ENCODE peak calls at places on chromosomes 3 and 15, in eight cellular contexts. V is HepG2, B is GM23338, M is endothelial cell of umbilical vein, G is K562, L is GM12878, N is SK-N-SH, C is H1. A is an unnamed sample.
A peak's percentile ranks its signal among the peaks of the same experiment; 100 is the strongest.

GRCh38 chr15:75947117-75947516 is 43.4 kb downstream of the FBXO22 start:
- DNase-seq in L (no peak), N (no peak), M (no peak), G (no peak), C (no peak), V (no peak), B (no peak), A (no peak)

GRCh38 chr15:60831540-60831939 is 352.6 kb upstream of the ICE2 start:
- DNase-seq in B (no peak), V (no peak), C (no peak), L (no peak), M (no peak), G (no peak), N (no peak), A (no peak)

GRCh38 chr3:43770426-43771103 is 79.8 kb downstream of the ABHD5 start:
- DNase-seq in M (peak; percentile 79), C (no peak), N (peak; percentile 85), V (no peak), G (peak; percentile 92), L (no peak), B (no peak), A (no peak)

GRCh38 chr15:25903024-25903581 is 40.0 kb upstream of the ATP10A start:
- DNase-seq in N (no peak), B (no peak), G (no peak), L (no peak), V (no peak), M (no peak), C (no peak), A (no peak)

GRCh38 chr15:29773816-29774215 is 48.5 kb downstream of the TJP1 start:
- DNase-seq in M (no peak), G (no peak), B (no peak), N (no peak), V (no peak), L (no peak), C (no peak), A (no peak)

GRCh38 chr15:91974321-91974720 is 120.8 kb downstream of the SLCO3A1 start:
- DNase-seq in M (no peak), G (no peak), L (no peak), V (no peak), C (no peak), N (no peak), B (no peak), A (no peak)

GRCh38 chr15:70892912-70893560 is 410 bp downstream of the LRRC49 start:
- DNase-seq in V (peak; percentile 6), B (no peak), L (no peak), C (no peak), G (no peak), N (peak; percentile 59), M (peak; percentile 81), A (no peak)

GRCh38 chr15:55695432-55695831 is 47.5 kb downstream of the PRTG start:
- DNase-seq in G (no peak), N (no peak), V (no peak), C (no peak), L (no peak), M (no peak), B (peak; percentile 15), A (no peak)

GRCh38 chr3:141243295-141243707 is 11.7 kb downstream of the PXYLP1 start:
- DNase-seq in C (peak; percentile 39), N (no peak), B (no peak), V (no peak), L (no peak), M (no peak), G (peak; percentile 64), A (no peak)

GRCh38 chr3:47910777-47911440 is 105.3 kb downstream of the MAP4 start:
- DNase-seq in G (peak; percentile 72), B (no peak), V (peak; percentile 14), L (no peak), M (peak; percentile 79), N (peak; percentile 16), C (no peak), A (peak; percentile 81)

GRCh38 chr3:57689367-57690053 is 3.4 kb downstream of the DENND6A start:
- DNase-seq in M (no peak), B (peak; percentile 59), V (no peak), N (no peak), L (no peak), C (no peak), G (peak; percentile 15), A (no peak)

GRCh38 chr3:127220497-127220896 is 27.6 kb downstream of the PRR23E start:
- DNase-seq in L (peak; percentile 56), C (no peak), G (no peak), V (no peak), M (no peak), B (no peak), N (no peak), A (no peak)

GRCh38 chr3:13865581-13866405 is 14.1 kb downstream of the WNT7A start:
- DNase-seq in C (no peak), B (no peak), N (no peak), M (no peak), L (no peak), G (no peak), V (no peak), A (no peak)

GRCh38 chr15:43517354-43518072 is at the start of gene MAP1A:
- DNase-seq in L (no peak), C (peak; percentile 63), M (no peak), G (peak; percentile 84), V (no peak), B (peak; percentile 58), N (peak; percentile 89), A (no peak)

GRCh38 chr3:190785047-190785446 is 77.4 kb downstream of the GMNC start:
- DNase-seq in M (no peak), L (no peak), N (no peak), V (no peak), G (no peak), C (no peak), B (no peak), A (no peak)

GRCh38 chr3:12046406-12046805 is 42.2 kb downstream of the SYN2 start:
- DNase-seq in L (no peak), C (no peak), M (peak; percentile 23), B (peak; percentile 33), G (no peak), V (no peak), N (peak; percentile 42), A (peak; percentile 16)

GRCh38 chr3:46849686-46850467 is 13.4 kb downstream of the MYL3 start:
- DNase-seq in N (no peak), C (no peak), G (no peak), B (no peak), M (no peak), V (no peak), L (no peak), A (no peak)

GRCh38 chr15:42273900-42274692 is 863 bp upstream of the TMEM87A start:
- DNase-seq in B (peak; percentile 34), M (peak; percentile 75), L (peak; percentile 30), C (peak; percentile 51), N (peak; percentile 34), V (peak; percentile 31), G (peak; percentile 70), A (no peak)
- TF ChIP-seq POLR2AphosphoS5 in B (no peak), M (no peak), L (no peak), C (no peak), N (no peak), V (no peak), G (no peak), A (no peak)

GRCh38 chr3:170047133-170047404 is 9.3 kb downstream of the GPR160 start:
- DNase-seq in G (no peak), L (no peak), M (no peak), V (no peak), N (no peak), C (no peak), B (no peak), A (no peak)
- H3K4me2 ChIP-seq in G (no peak overlapping the region), L (peak overlapping the region; percentile 61), M (no peak overlapping the region), V (peak overlapping the region; percentile 37), N (no peak overlapping the region), C (no peak overlapping the region), B (no peak overlapping the region), A (no peak overlapping the region)

GRCh38 chr3:187949093-187949820 is 204.0 kb upstream of the BCL6 start:
- DNase-seq in M (no peak), C (no peak), G (no peak), V (no peak), B (no peak), L (no peak), N (no peak), A (no peak)

GRCh38 chr3:187950671-187951070 is 203.3 kb upstream of the LPP start:
- DNase-seq in L (no peak), B (no peak), C (no peak), M (no peak), N (no peak), V (no peak), G (no peak), A (no peak)

GRCh38 chr3:187946031-187946691 is 200.9 kb upstream of the BCL6 start:
- DNase-seq in G (no peak), B (no peak), L (no peak), V (peak; percentile 35), C (no peak), M (no peak), N (no peak), A (no peak)

GRCh38 chr3:187946981-187947380 is 201.7 kb upstream of the BCL6 start:
- DNase-seq in L (no peak), C (no peak), G (no peak), M (no peak), B (no peak), N (no peak), V (no peak), A (no peak)

GRCh38 chr3:187947927-187948682 is 202.8 kb upstream of the BCL6 start:
- DNase-seq in B (no peak), C (no peak), N (no peak), V (no peak), L (no peak), G (no peak), M (no peak), A (no peak)
- H3K4me1 ChIP-seq in B (no peaks in the 10 kb centered on the region), C (peaks cover 5% of the 10 kb centered on the region), N (no peaks in the 10 kb centered on the region), V (peaks cover 54% of the 10 kb centered on the region), L (no peaks in the 10 kb centered on the region), G (peaks cover 8% of the 10 kb centered on the region), M (no peaks in the 10 kb centered on the region), A (no peaks in the 10 kb centered on the region)

GRCh38 chr3:31054032-31054431 is 159.6 kb upstream of the GADL1 start:
- DNase-seq in G (no peak), N (no peak), M (no peak), L (no peak), V (no peak), B (peak; percentile 1), C (no peak), A (no peak)

GRCh38 chr3:31050296-31050695 is 155.8 kb upstream of the GADL1 start:
- DNase-seq in V (no peak), G (no peak), N (no peak), B (no peak), L (no peak), M (no peak), C (no peak), A (no peak)

GRCh38 chr3:31053299-31053698 is 158.8 kb upstream of the GADL1 start:
- DNase-seq in M (no peak), C (no peak), G (no peak), N (no peak), B (peak; percentile 11), V (no peak), L (no peak), A (no peak)

GRCh38 chr3:31048143-31048542 is 153.7 kb upstream of the GADL1 start:
- DNase-seq in G (no peak), C (no peak), N (no peak), B (no peak), L (no peak), M (no peak), V (no peak), A (no peak)

DNA sequence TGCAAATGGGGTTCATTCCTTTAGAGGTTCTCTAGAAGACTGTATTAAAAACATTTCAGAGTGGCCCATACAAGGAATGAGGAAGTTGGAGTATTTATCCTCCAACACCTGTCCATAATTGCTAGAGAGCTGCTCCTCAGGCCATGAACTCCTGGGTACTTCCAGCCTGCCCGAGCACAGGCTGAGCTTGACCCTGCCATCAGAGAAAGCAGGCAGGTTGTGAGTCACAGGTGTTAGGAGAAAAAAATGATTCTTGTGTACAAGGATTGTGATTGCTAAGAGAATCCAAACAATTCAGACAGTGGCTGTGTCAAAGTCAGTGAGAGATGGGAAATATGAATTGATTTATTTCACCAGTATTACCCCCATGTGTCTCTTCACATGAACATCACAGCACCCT is 156.8 kb upstream of the GADL1 start:
- DNase-seq in L (no peak), C (no peak), M (no peak), V (no peak), G (no peak), B (no peak), N (no peak), A (no peak)
- TF ChIP-seq POLR2AphosphoS5 in L (no peak), C (no peak), M (no peak), V (no peak), G (no peak), B (no peak), N (no peak), A (no peak)